ENCODE peak calls at places on chromosomes 1 and 21, in six cellular contexts. One of them, this sample, is unnamed. For H3K27me3, the result is how much of the 10 kb centered on the place peaks cover.

GRCh38 chr21:39891111-39891510 is 23.9 kb downstream of the PCP4 start:
- DNase-seq in H1: no peak
- DNase-seq in K562: no peak
- DNase-seq in ovary: no peak
- DNase-seq in bronchial epithelial cell: no peak
- DNase-seq in brain microvascular endothelial cell: no peak
- DNase-seq in this sample: no peak

GRCh38 chr1:243974451-243975292 is 76.4 kb upstream of the ZBTB18 start:
- DNase-seq in bronchial epithelial cell: no peak
- DNase-seq in ovary: no peak
- DNase-seq in H1: peak
- DNase-seq in K562: no peak
- DNase-seq in brain microvascular endothelial cell: peak
- DNase-seq in this sample: no peak

GRCh38 chr1:160675641-160676410 is 29.0 kb upstream of the SLAMF1 start:
- DNase-seq in brain microvascular endothelial cell: peak
- DNase-seq in K562: peak
- DNase-seq in bronchial epithelial cell: peak
- DNase-seq in H1: peak
- DNase-seq in ovary: peak
- DNase-seq in this sample: no peak

GRCh38 chr1:32392358-32392757 is 1.9 kb downstream of the BSDC1 start:
- DNase-seq in H1: no peak
- DNase-seq in brain microvascular endothelial cell: no peak
- DNase-seq in ovary: no peak
- DNase-seq in K562: no peak
- DNase-seq in bronchial epithelial cell: no peak
- DNase-seq in this sample: no peak

GRCh38 chr1:89633103-89633744 is at the start of gene LRRC8C:
- DNase-seq in ovary: peak
- DNase-seq in brain microvascular endothelial cell: peak
- DNase-seq in bronchial epithelial cell: peak
- DNase-seq in K562: peak
- DNase-seq in H1: no peak
- DNase-seq in this sample: peak

GRCh38 chr1:108066808-108067207 is 101.8 kb upstream of the VAV3 start:
- DNase-seq in bronchial epithelial cell: no peak
- DNase-seq in H1: no peak
- DNase-seq in brain microvascular endothelial cell: no peak
- DNase-seq in K562: no peak
- DNase-seq in ovary: no peak
- DNase-seq in this sample: no peak

GRCh38 chr1:223242382-223242955 is 99.4 kb upstream of the TLR5 start:
- DNase-seq in brain microvascular endothelial cell: no peak
- DNase-seq in bronchial epithelial cell: peak
- DNase-seq in H1: no peak
- DNase-seq in ovary: no peak
- DNase-seq in K562: no peak
- DNase-seq in this sample: peak

GRCh38 chr1:47582891-47583608 is 145.2 kb downstream of the FOXD2 start:
- DNase-seq in K562: no peak
- DNase-seq in brain microvascular endothelial cell: peak
- DNase-seq in H1: peak
- DNase-seq in ovary: no peak
- DNase-seq in bronchial epithelial cell: peak
- DNase-seq in this sample: peak

GRCh38 chr1:218365600-218365999 is 20.5 kb downstream of the TGFB2 start:
- DNase-seq in bronchial epithelial cell: no peak
- DNase-seq in ovary: peak
- DNase-seq in H1: no peak
- DNase-seq in brain microvascular endothelial cell: no peak
- DNase-seq in K562: no peak
- DNase-seq in this sample: peak

GRCh38 chr21:15301736-15302135 is 236.9 kb upstream of the NRIP1 start:
- DNase-seq in K562: no peak
- DNase-seq in bronchial epithelial cell: peak
- DNase-seq in brain microvascular endothelial cell: peak
- DNase-seq in H1: no peak
- DNase-seq in ovary: no peak
- DNase-seq in this sample: no peak

GRCh38 chr1:204945565-204945977 is 74.9 kb downstream of the NFASC start:
- DNase-seq in K562: no peak
- DNase-seq in brain microvascular endothelial cell: no peak
- DNase-seq in ovary: no peak
- DNase-seq in bronchial epithelial cell: peak
- DNase-seq in H1: no peak
- DNase-seq in this sample: no peak

GRCh38 chr1:33634143-33634542 is 161.7 kb downstream of the ZSCAN20 start:
- DNase-seq in K562: no peak
- DNase-seq in bronchial epithelial cell: no peak
- DNase-seq in H1: no peak
- DNase-seq in ovary: no peak
- DNase-seq in brain microvascular endothelial cell: no peak
- DNase-seq in this sample: no peak

GRCh38 chr1:241675983-241676382 is 23.9 kb downstream of the WDR64 start:
- DNase-seq in ovary: no peak
- DNase-seq in bronchial epithelial cell: no peak
- DNase-seq in brain microvascular endothelial cell: no peak
- DNase-seq in H1: no peak
- DNase-seq in K562: no peak
- DNase-seq in this sample: no peak

GRCh38 chr1:186658999-186659398 is 21.2 kb downstream of the PTGS2 start:
- DNase-seq in brain microvascular endothelial cell: no peak
- DNase-seq in ovary: no peak
- DNase-seq in bronchial epithelial cell: peak
- DNase-seq in H1: no peak
- DNase-seq in K562: no peak
- DNase-seq in this sample: no peak

GRCh38 chr1:152906023-152906565 is 2.3 kb upstream of the IVL start:
- DNase-seq in brain microvascular endothelial cell: no peak
- DNase-seq in H1: no peak
- DNase-seq in K562: no peak
- DNase-seq in bronchial epithelial cell: peak
- DNase-seq in ovary: no peak
- DNase-seq in this sample: no peak

GRCh38 chr1:233240367-233240766 is 55.2 kb downstream of the PCNX2 start:
- DNase-seq in ovary: no peak
- DNase-seq in K562: no peak
- DNase-seq in brain microvascular endothelial cell: no peak
- DNase-seq in bronchial epithelial cell: no peak
- DNase-seq in H1: no peak
- DNase-seq in this sample: no peak

GRCh38 chr1:48469616-48470500 is 2.1 kb downstream of the SPATA6 start:
- DNase-seq in brain microvascular endothelial cell: peak
- DNase-seq in K562: no peak
- DNase-seq in H1: no peak
- DNase-seq in ovary: peak
- DNase-seq in bronchial epithelial cell: peak
- DNase-seq in this sample: peak

GRCh38 chr1:205204552-205204951 is 7.0 kb downstream of the DSTYK start:
- DNase-seq in ovary: no peak
- DNase-seq in bronchial epithelial cell: peak
- DNase-seq in brain microvascular endothelial cell: no peak
- DNase-seq in K562: no peak
- DNase-seq in H1: no peak
- DNase-seq in this sample: no peak

GRCh38 chr1:2597441-2598328 is 11.1 kb downstream of the PRXL2B start:
- DNase-seq in bronchial epithelial cell: no peak
- DNase-seq in ovary: no peak
- DNase-seq in brain microvascular endothelial cell: no peak
- DNase-seq in K562: no peak
- DNase-seq in H1: no peak
- DNase-seq in this sample: peak

GRCh38 chr1:20167126-20167525 is 18.8 kb upstream of the UBXN10 start:
- DNase-seq in brain microvascular endothelial cell: no peak
- DNase-seq in ovary: no peak
- DNase-seq in H1: no peak
- DNase-seq in K562: no peak
- DNase-seq in bronchial epithelial cell: peak
- DNase-seq in this sample: no peak

GRCh38 chr21:43016728-43017127 is 42.4 kb downstream of the PKNOX1 start:
- DNase-seq in K562: no peak
- DNase-seq in brain microvascular endothelial cell: no peak
- DNase-seq in ovary: no peak
- DNase-seq in H1: no peak
- DNase-seq in bronchial epithelial cell: no peak
- DNase-seq in this sample: no peak

GRCh38 chr1:23790696-23791433 is at the start of gene LYPLA2:
- DNase-seq in brain microvascular endothelial cell: peak
- DNase-seq in K562: peak
- DNase-seq in H1: peak
- DNase-seq in bronchial epithelial cell: peak
- DNase-seq in ovary: peak
- DNase-seq in this sample: peak

GRCh38 chr1:97265630-97266029 is 544.0 kb downstream of the PTBP2 start:
- DNase-seq in brain microvascular endothelial cell: no peak
- DNase-seq in ovary: no peak
- DNase-seq in bronchial epithelial cell: no peak
- DNase-seq in H1: no peak
- DNase-seq in K562: no peak
- DNase-seq in this sample: no peak

GRCh38 chr1:177650947-177651346 is 318.9 kb downstream of the SEC16B start:
- DNase-seq in H1: no peak
- DNase-seq in K562: no peak
- DNase-seq in brain microvascular endothelial cell: no peak
- DNase-seq in bronchial epithelial cell: no peak
- DNase-seq in ovary: no peak
- DNase-seq in this sample: no peak

GRCh38 chr1:112618114-112618720 is 724 bp downstream of the ST7L start:
- DNase-seq in H1: no peak
- DNase-seq in brain microvascular endothelial cell: peak
- DNase-seq in K562: peak
- DNase-seq in bronchial epithelial cell: peak
- DNase-seq in ovary: no peak
- DNase-seq in this sample: no peak

GRCh38 chr1:191929383-191929782 is 228.9 kb upstream of the RGS18 start:
- DNase-seq in brain microvascular endothelial cell: no peak
- DNase-seq in ovary: no peak
- DNase-seq in H1: no peak
- DNase-seq in K562: no peak
- DNase-seq in bronchial epithelial cell: no peak
- DNase-seq in this sample: no peak

GRCh38 chr1:97414682-97415312 is 506.0 kb downstream of the DPYD start:
- DNase-seq in bronchial epithelial cell: no peak
- DNase-seq in brain microvascular endothelial cell: no peak
- DNase-seq in K562: no peak
- DNase-seq in H1: no peak
- DNase-seq in ovary: no peak
- DNase-seq in this sample: no peak

GRCh38 chr1:58584082-58584895 is 7.2 kb upstream of the TACSTD2 start:
- DNase-seq in K562: peak
- DNase-seq in bronchial epithelial cell: peak
- DNase-seq in ovary: peak
- DNase-seq in H1: no peak
- DNase-seq in brain microvascular endothelial cell: peak
- DNase-seq in this sample: peak

GRCh38 chr21:45004481-45005263 is 64.8 kb downstream of the SLX9 start:
- DNase-seq in bronchial epithelial cell: peak
- DNase-seq in brain microvascular endothelial cell: no peak
- DNase-seq in K562: no peak
- DNase-seq in H1: no peak
- DNase-seq in ovary: peak
- DNase-seq in this sample: peak

GRCh38 chr21:45019887-45020537 is 54.4 kb upstream of the ADARB1 start:
- DNase-seq in brain microvascular endothelial cell: no peak
- DNase-seq in bronchial epithelial cell: no peak
- DNase-seq in K562: no peak
- DNase-seq in H1: no peak
- DNase-seq in ovary: peak
- DNase-seq in this sample: peak

GRCh38 chr1:220483700-220484099 is 44.2 kb upstream of the MARK1 start:
- DNase-seq in brain microvascular endothelial cell: no peak
- DNase-seq in H1: no peak
- DNase-seq in bronchial epithelial cell: no peak
- DNase-seq in K562: no peak
- DNase-seq in ovary: no peak
- DNase-seq in this sample: no peak

GRCh38 chr1:3924871-3925655 is 25.0 kb upstream of the C1orf174 start:
- DNase-seq in bronchial epithelial cell: peak
- DNase-seq in brain microvascular endothelial cell: no peak
- DNase-seq in H1: no peak
- DNase-seq in K562: no peak
- DNase-seq in ovary: no peak
- DNase-seq in this sample: no peak
- H3K27me3 ChIP-seq in bronchial epithelial cell: under half
- H3K27me3 ChIP-seq in brain microvascular endothelial cell: under half
- H3K27me3 ChIP-seq in H1: under half
- H3K27me3 ChIP-seq in K562: under half
- H3K27me3 ChIP-seq in ovary: under half
- H3K27me3 ChIP-seq in this sample: under half

GRCh38 chr1:231190456-231190855 is 28.6 kb downstream of the TRIM67 start:
- DNase-seq in bronchial epithelial cell: no peak
- DNase-seq in ovary: no peak
- DNase-seq in H1: no peak
- DNase-seq in K562: no peak
- DNase-seq in brain microvascular endothelial cell: no peak
- DNase-seq in this sample: no peak
- H3K27me3 ChIP-seq in bronchial epithelial cell: under half
- H3K27me3 ChIP-seq in ovary: under half
- H3K27me3 ChIP-seq in H1: under half
- H3K27me3 ChIP-seq in K562: half or more
- H3K27me3 ChIP-seq in brain microvascular endothelial cell: under half
- H3K27me3 ChIP-seq in this sample: under half

GRCh38 chr1:55038974-55039341 is 390 bp upstream of the PCSK9 start:
- DNase-seq in H1: no peak
- DNase-seq in brain microvascular endothelial cell: no peak
- DNase-seq in ovary: no peak
- DNase-seq in K562: no peak
- DNase-seq in bronchial epithelial cell: no peak
- DNase-seq in this sample: no peak
- H3K27me3 ChIP-seq in H1: under half
- H3K27me3 ChIP-seq in brain microvascular endothelial cell: half or more
- H3K27me3 ChIP-seq in ovary: under half
- H3K27me3 ChIP-seq in K562: under half
- H3K27me3 ChIP-seq in bronchial epithelial cell: under half
- H3K27me3 ChIP-seq in this sample: half or more

DNA sequence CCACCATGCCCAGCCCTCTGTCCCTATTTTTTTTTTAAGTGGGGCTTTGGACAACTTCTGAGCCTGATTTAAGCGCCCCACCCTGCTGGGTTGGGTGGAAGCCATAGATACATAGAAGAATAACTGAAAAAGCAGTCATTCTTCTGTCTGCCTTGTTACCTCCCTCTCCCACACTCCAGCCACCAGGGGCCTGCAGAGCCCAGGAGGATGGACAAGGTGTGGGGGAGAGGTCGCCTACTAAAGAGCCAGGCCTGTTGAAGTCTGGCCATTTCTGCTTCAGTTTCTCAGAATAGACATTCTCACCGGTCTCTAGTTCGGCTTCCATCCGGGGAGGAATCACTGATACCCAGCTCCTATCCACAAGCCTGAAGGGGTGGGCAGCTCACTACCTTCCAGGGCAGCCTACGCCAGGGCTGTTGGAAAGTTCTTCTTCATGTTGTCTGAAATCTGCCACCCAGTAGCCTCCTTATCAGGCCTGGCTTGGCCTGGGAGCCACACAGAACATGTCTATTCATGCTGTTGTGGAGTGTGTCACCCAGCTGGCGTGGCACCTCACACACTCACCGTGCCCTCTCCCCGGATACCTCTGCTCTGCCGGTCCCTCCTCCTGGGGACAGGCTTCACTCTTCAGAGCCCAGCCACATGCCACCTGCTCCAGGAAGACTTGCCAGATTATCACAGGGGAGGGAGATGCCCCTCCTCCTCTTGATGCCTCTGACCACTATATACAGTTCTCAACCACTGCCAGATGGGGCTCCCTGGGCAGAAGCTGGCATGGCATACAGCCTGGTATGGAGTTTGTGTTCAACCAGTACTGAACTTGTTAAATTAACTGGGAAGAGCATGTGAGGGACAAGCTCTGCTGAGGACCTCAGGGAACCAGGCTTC is 27.6 kb downstream of the KNCN start:
- DNase-seq in H1: no peak
- DNase-seq in ovary: no peak
- DNase-seq in brain microvascular endothelial cell: no peak
- DNase-seq in K562: peak
- DNase-seq in bronchial epithelial cell: peak
- DNase-seq in this sample: no peak
- H3K27me3 ChIP-seq in H1: under half
- H3K27me3 ChIP-seq in ovary: under half
- H3K27me3 ChIP-seq in brain microvascular endothelial cell: under half
- H3K27me3 ChIP-seq in K562: under half
- H3K27me3 ChIP-seq in bronchial epithelial cell: under half
- H3K27me3 ChIP-seq in this sample: under half

This sample was measured in suprapubic skin.